ENCODE peak calls at places on chromosomes 6 and 20, in five cellular contexts. I is GF-D8, A is NCI-H524 treated with DMSO at 0.1 percent for 48 hours, S is RKO, E is GM23338. H is an unnamed sample.

GRCh38 chr20:51333971-51334370 is 208.5 kb downstream of the NFATC2 start:
- DNase-seq in I (no peak), A (no peak), S (no peak), E (no peak), H (no peak)

GRCh38 chr20:58022711-58023110 is 205.7 kb downstream of the ANKRD60 start:
- DNase-seq in I (no peak), A (no peak), S (no peak), E (no peak), H (no peak)

GRCh38 chr6:28322661-28323060 is 13.3 kb downstream of the ZSCAN31 start:
- DNase-seq in I (no peak), A (no peak), S (no peak), E (no peak), H (no peak)

GRCh38 chr6:79570802-79571367 is 33.7 kb upstream of the LCA5 start:
- DNase-seq in I (no peak), A (no peak), S (peak; percentile 68), E (no peak), H (no peak)

GRCh38 chr20:18465536-18466200 is 1.2 kb downstream of the DZANK1 start:
- DNase-seq in I (no peak), A (no peak), S (peak; percentile 26), E (no peak), H (no peak)

GRCh38 chr6:168496932-168497331 is 55.9 kb downstream of the SMOC2 start:
- DNase-seq in I (no peak), A (no peak), S (no peak), E (peak; percentile 25), H (no peak)

GRCh38 chr6:83958250-83958685 is 75.3 kb upstream of the MRAP2 start:
- DNase-seq in I (no peak), A (no peak), S (no peak), E (no peak), H (no peak)

GRCh38 chr6:9250852-9251251 is 815.5 kb upstream of the SLC35B3 start:
- DNase-seq in I (no peak), A (no peak), S (peak; percentile 8), E (peak; percentile 87), H (no peak)

GRCh38 chr6:106547053-106547414 is 82.3 kb downstream of the RTN4IP1 start:
- DNase-seq in I (peak; percentile 83), A (no peak), S (no peak), E (no peak), H (no peak)

GRCh38 chr20:51121901-51122412 is 99.0 kb upstream of the KCNG1 start:
- DNase-seq in I (no peak), A (no peak), S (no peak), E (no peak), H (no peak)

GRCh38 chr6:23396934-23397333 is 729.1 kb upstream of the NRSN1 start:
- DNase-seq in I (no peak), A (no peak), S (no peak), E (peak; percentile 10), H (no peak)

GRCh38 chr6:73263570-73263909 is 544 bp upstream of the KHDC1 start:
- DNase-seq in I (no peak), A (no peak), S (no peak), E (no peak), H (no peak)

GRCh38 chr20:9215539-9215938 is 146.7 kb downstream of the PLCB4 start:
- DNase-seq in I (no peak), A (no peak), S (peak; percentile 33), E (peak; percentile 61), H (no peak)

GRCh38 chr6:142913511-142914047 is 31.4 kb downstream of the HIVEP2 start:
- DNase-seq in I (no peak), A (no peak), S (no peak), E (no peak), H (no peak)

GRCh38 chr6:26130581-26131247 is 43.5 kb downstream of the HFE start:
- DNase-seq in I (no peak), A (no peak), S (no peak), E (no peak), H (no peak)